ENCODE peak calls at places on chromosomes 4 and X, in eight cellular contexts. B is kidney; Q is activated T-helper 1 cell treated with anti-CD3 and anti-CD28 coated beads, Interleukin-2, amount 50 U/mL, for 16 hours; S is NCI-H345; H is NCI-H1092; U is fibroblast of the conjunctiva; R is endothelial cell; J is substantia nigra. P is an unnamed sample.

GRCh38 chrX:120570201-120570600 is 9.4 kb upstream of the CUL4B start:
- DNase-seq in B (no peak), Q (no peak), S (no peak), H (no peak), U (no peak), R (no peak), J (no peak), P (no peak)

GRCh38 chr4:84639143-84639542 is 56.2 kb downstream of the CDS1 start:
- DNase-seq in B (no peak), Q (no peak), S (no peak), H (no peak), U (no peak), R (no peak), J (no peak), P (no peak)

GRCh38 chrX:42109428-42109827 is 186.1 kb upstream of the CASK start:
- DNase-seq in B (no peak), Q (no peak), S (no peak), H (no peak), U (no peak), R (no peak), J (no peak), P (no peak)

GRCh38 chr4:23033796-23034195 is 341.1 kb downstream of the GBA3 start:
- DNase-seq in B (no peak), Q (no peak), S (no peak), H (no peak), U (no peak), R (no peak), J (no peak), P (no peak)

GRCh38 chrX:66633541-66633940 is 5.3 kb downstream of the EDA2R start:
- DNase-seq in B (no peak), Q (no peak), S (no peak), H (no peak), U (no peak), R (no peak), J (no peak), P (no peak)

GRCh38 chrX:131572372-131573014 is 28.6 kb downstream of the OR13H1 start:
- DNase-seq in B (no peak), Q (no peak), S (no peak), H (no peak), U (no peak), R (no peak), J (no peak), P (no peak)

GRCh38 chr4:76767983-76768382 is 130.0 kb downstream of the SOWAHB start:
- DNase-seq in B (no peak), Q (no peak), S (no peak), H (no peak), U (no peak), R (no peak), J (no peak), P (no peak)

GRCh38 chrX:24890677-24891076 is 125.1 kb downstream of the ARX start:
- DNase-seq in B (no peak), Q (no peak), S (no peak), H (no peak), U (no peak), R (no peak), J (no peak), P (no peak)

GRCh38 chrX:21885568-21885967 is 29.8 kb downstream of the YY2 start:
- DNase-seq in B (no peak), Q (no peak), S (no peak), H (no peak), U (peak), R (no peak), J (no peak), P (no peak)

GRCh38 chrX:2594491-2594890 is 93.7 kb upstream of the DHRSX start:
- DNase-seq in B (no peak), Q (no peak), S (no peak), H (no peak), U (no peak), R (no peak), J (no peak), P (no peak)

GRCh38 chr4:108972613-108973283 is 209.9 kb upstream of the ETNPPL start:
- DNase-seq in B (no peak), Q (no peak), S (no peak), H (no peak), U (no peak), R (no peak), J (no peak), P (no peak)

GRCh38 chr4:13561673-13562072 is 17.4 kb upstream of the NKX3-2 start:
- DNase-seq in B (no peak), Q (no peak), S (no peak), H (no peak), U (no peak), R (no peak), J (no peak), P (no peak)

GRCh38 chr4:99013402-99013843 is 17.9 kb downstream of the METAP1 start:
- DNase-seq in B (no peak), Q (no peak), S (no peak), H (no peak), U (no peak), R (no peak), J (no peak), P (no peak)

GRCh38 chr4:78551420-78552351 is at the start of gene ANXA3:
- DNase-seq in B (peak), Q (no peak), S (peak), H (no peak), U (no peak), R (peak), J (no peak), P (no peak)

GRCh38 chrX:19747672-19748610 is 139.5 kb downstream of the SH3KBP1 start:
- DNase-seq in B (no peak), Q (peak), S (no peak), H (no peak), U (no peak), R (no peak), J (no peak), P (peak)

GRCh38 chr4:3485011-3485881 is 22.1 kb downstream of the DOK7 start:
- DNase-seq in B (peak), Q (no peak), S (no peak), H (no peak), U (no peak), R (no peak), J (no peak), P (no peak)

GRCh38 chr4:127124919-127125318 is 507.8 kb upstream of the INTU start:
- DNase-seq in B (no peak), Q (no peak), S (no peak), H (peak), U (no peak), R (no peak), J (no peak), P (no peak)

GRCh38 chr4:76430519-76431388 is 4.3 kb upstream of the SHROOM3 start:
- DNase-seq in B (no peak), Q (no peak), S (peak), H (peak), U (peak), R (no peak), J (no peak), P (peak)

GRCh38 chr4:40327340-40327739 is 7.8 kb upstream of the CHRNA9 start:
- DNase-seq in B (no peak), Q (no peak), S (no peak), H (no peak), U (no peak), R (no peak), J (no peak), P (no peak)

GRCh38 chr4:19729873-19730735 is 521.6 kb upstream of the SLIT2 start:
- DNase-seq in B (no peak), Q (no peak), S (no peak), H (no peak), U (no peak), R (no peak), J (no peak), P (no peak)

GRCh38 chrX:15854080-15854655 is 445 bp downstream of the AP1S2 start:
- DNase-seq in B (peak), Q (peak), S (no peak), H (no peak), U (no peak), R (peak), J (peak), P (no peak)

GRCh38 chr4:66482186-66482585 is 811.9 kb upstream of the EPHA5 start:
- DNase-seq in B (no peak), Q (no peak), S (no peak), H (no peak), U (no peak), R (no peak), J (no peak), P (no peak)

GRCh38 chr4:175951794-175952193 is 113.8 kb upstream of the WDR17 start:
- DNase-seq in B (no peak), Q (no peak), S (no peak), H (no peak), U (no peak), R (no peak), J (no peak), P (no peak)

P was measured in CD4-positive, CD25-positive, alpha-beta regulatory T cell.